ENCODE peak calls at places on chromosomes 2 and 18, in five cellular contexts. One of them, this sample, is unnamed.

GRCh38 chr2:105669384-105669891 is 75.3 kb upstream of the NCK2 start:
- DNase-seq in K562: no peak
- DNase-seq in H1: no peak
- DNase-seq in SK-N-SH: no peak
- DNase-seq in HCT116: no peak
- DNase-seq in this sample: no peak

GRCh38 chr18:512957-513356 is 12.5 kb upstream of the COLEC12 start:
- DNase-seq in K562: no peak
- DNase-seq in HCT116: no peak
- DNase-seq in SK-N-SH: no peak
- DNase-seq in H1: no peak
- DNase-seq in this sample: no peak

GRCh38 chr18:27967938-27968803 is 208.8 kb downstream of the CDH2 start:
- DNase-seq in HCT116: no peak
- DNase-seq in H1: no peak
- DNase-seq in SK-N-SH: no peak
- DNase-seq in K562: no peak
- DNase-seq in this sample: no peak

GRCh38 chr2:230323385-230324106 is 3.4 kb upstream of the SP140L start:
- DNase-seq in K562: peak
- DNase-seq in HCT116: peak
- DNase-seq in SK-N-SH: peak
- DNase-seq in H1: no peak
- DNase-seq in this sample: no peak

GRCh38 chr2:240259924-240260529 is 119.6 kb upstream of the OTOS start:
- DNase-seq in H1: no peak
- DNase-seq in SK-N-SH: no peak
- DNase-seq in HCT116: no peak
- DNase-seq in K562: no peak
- DNase-seq in this sample: no peak

GRCh38 chr2:148042219-148042618 is 21.3 kb downstream of the MBD5 start:
- DNase-seq in K562: no peak
- DNase-seq in SK-N-SH: no peak
- DNase-seq in HCT116: no peak
- DNase-seq in H1: no peak
- DNase-seq in this sample: no peak

GRCh38 chr2:102736174-102736606 is 25.6 kb upstream of the TMEM182 start:
- DNase-seq in H1: no peak
- DNase-seq in HCT116: no peak
- DNase-seq in SK-N-SH: peak
- DNase-seq in K562: peak
- DNase-seq in this sample: peak

GRCh38 chr2:238929242-238930081 is 81.6 kb downstream of the TWIST2 start:
- DNase-seq in HCT116: no peak
- DNase-seq in H1: no peak
- DNase-seq in SK-N-SH: no peak
- DNase-seq in K562: no peak
- DNase-seq in this sample: no peak

GRCh38 chr2:206616141-206616540 is 26.1 kb upstream of the FAM237A start:
- DNase-seq in SK-N-SH: no peak
- DNase-seq in HCT116: no peak
- DNase-seq in K562: no peak
- DNase-seq in H1: no peak
- DNase-seq in this sample: no peak

GRCh38 chr2:235171511-235172130 is 219.8 kb downstream of the SH3BP4 start:
- DNase-seq in H1: no peak
- DNase-seq in HCT116: no peak
- DNase-seq in K562: no peak
- DNase-seq in SK-N-SH: peak
- DNase-seq in this sample: no peak

GRCh38 chr2:175309799-175310198 is 128.3 kb upstream of the ATP5MC3 start:
- DNase-seq in K562: peak
- DNase-seq in SK-N-SH: peak
- DNase-seq in H1: peak
- DNase-seq in HCT116: peak
- DNase-seq in this sample: peak

GRCh38 chr2:174614261-174614660 is 16.7 kb upstream of the WIPF1 start:
- DNase-seq in H1: no peak
- DNase-seq in SK-N-SH: no peak
- DNase-seq in K562: no peak
- DNase-seq in HCT116: no peak
- DNase-seq in this sample: peak

GRCh38 chr2:28461056-28461455 is 34.8 kb upstream of the PLB1 start:
- DNase-seq in SK-N-SH: no peak
- DNase-seq in HCT116: no peak
- DNase-seq in K562: no peak
- DNase-seq in H1: no peak
- DNase-seq in this sample: no peak

GRCh38 chr2:173397539-173397938 is 42.9 kb downstream of the CDCA7 start:
- DNase-seq in HCT116: peak
- DNase-seq in K562: no peak
- DNase-seq in SK-N-SH: no peak
- DNase-seq in H1: no peak
- DNase-seq in this sample: peak

GRCh38 chr2:7012141-7012809 is 95.1 kb downstream of the RNF144A start:
- DNase-seq in SK-N-SH: no peak
- DNase-seq in HCT116: no peak
- DNase-seq in H1: no peak
- DNase-seq in K562: no peak
- DNase-seq in this sample: no peak

GRCh38 chr2:39431592-39432316 is 5.3 kb downstream of the MAP4K3 start:
- DNase-seq in K562: no peak
- DNase-seq in SK-N-SH: no peak
- DNase-seq in H1: no peak
- DNase-seq in HCT116: no peak
- DNase-seq in this sample: no peak

GRCh38 chr2:17536416-17536815 is 4.1 kb upstream of the VSNL1 start:
- DNase-seq in HCT116: no peak
- DNase-seq in H1: no peak
- DNase-seq in K562: no peak
- DNase-seq in SK-N-SH: no peak
- DNase-seq in this sample: no peak

GRCh38 chr2:74708883-74709282 is 54.8 kb downstream of the SEMA4F start:
- DNase-seq in SK-N-SH: no peak
- DNase-seq in HCT116: no peak
- DNase-seq in H1: no peak
- DNase-seq in K562: no peak
- DNase-seq in this sample: no peak

GRCh38 chr2:96145028-96145939 is at the start of gene DUSP2:
- DNase-seq in SK-N-SH: no peak
- DNase-seq in K562: no peak
- DNase-seq in HCT116: peak
- DNase-seq in H1: no peak
- DNase-seq in this sample: peak

GRCh38 chr2:16773080-16773713 is 107.6 kb upstream of the CYRIA start:
- DNase-seq in HCT116: peak
- DNase-seq in H1: no peak
- DNase-seq in SK-N-SH: peak
- DNase-seq in K562: peak
- DNase-seq in this sample: peak

GRCh38 chr18:23716516-23716915 is 27.3 kb downstream of the LAMA3 start:
- DNase-seq in SK-N-SH: no peak
- DNase-seq in HCT116: no peak
- DNase-seq in K562: no peak
- DNase-seq in H1: peak
- DNase-seq in this sample: no peak

GRCh38 chr18:6929370-6930102 is 188.1 kb downstream of the LAMA1 start:
- DNase-seq in HCT116: no peak
- DNase-seq in SK-N-SH: no peak
- DNase-seq in K562: peak
- DNase-seq in H1: no peak
- DNase-seq in this sample: no peak

GRCh38 chr18:136433-136832 is 21.9 kb upstream of the USP14 start:
- DNase-seq in K562: peak
- DNase-seq in HCT116: no peak
- DNase-seq in SK-N-SH: peak
- DNase-seq in H1: no peak
- DNase-seq in this sample: no peak

GRCh38 chr2:67479256-67479655 is 82.1 kb downstream of the ETAA1 start:
- DNase-seq in K562: no peak
- DNase-seq in SK-N-SH: no peak
- DNase-seq in HCT116: no peak
- DNase-seq in H1: no peak
- DNase-seq in this sample: no peak

GRCh38 chr2:38274286-38275276 is 102.5 kb downstream of the ATL2 start:
- DNase-seq in HCT116: peak
- DNase-seq in SK-N-SH: peak
- DNase-seq in K562: peak
- DNase-seq in H1: no peak
- DNase-seq in this sample: peak
- TF ChIP-seq JUND in HCT116: no peak
- TF ChIP-seq JUND in SK-N-SH: no peak
- TF ChIP-seq JUND in K562: no peak
- TF ChIP-seq JUND in H1: no peak
- TF ChIP-seq JUND in this sample: no peak

GRCh38 chr2:217222511-217222910 is 362.6 kb upstream of the TNP1 start:
- DNase-seq in K562: no peak
- DNase-seq in SK-N-SH: no peak
- DNase-seq in H1: no peak
- DNase-seq in HCT116: no peak
- DNase-seq in this sample: no peak

GRCh38 chr2:217219141-217219505 is 359.3 kb upstream of the TNP1 start:
- DNase-seq in HCT116: no peak
- DNase-seq in H1: no peak
- DNase-seq in SK-N-SH: no peak
- DNase-seq in K562: no peak
- DNase-seq in this sample: no peak

GRCh38 chr2:217220228-217221013 is 360.6 kb upstream of the TNP1 start:
- DNase-seq in SK-N-SH: no peak
- DNase-seq in K562: no peak
- DNase-seq in HCT116: no peak
- DNase-seq in H1: no peak
- DNase-seq in this sample: no peak

GRCh38 chr2:217225596-217225995 is 365.7 kb upstream of the TNP1 start:
- DNase-seq in HCT116: no peak
- DNase-seq in K562: no peak
- DNase-seq in H1: no peak
- DNase-seq in SK-N-SH: no peak
- DNase-seq in this sample: no peak

DNA sequence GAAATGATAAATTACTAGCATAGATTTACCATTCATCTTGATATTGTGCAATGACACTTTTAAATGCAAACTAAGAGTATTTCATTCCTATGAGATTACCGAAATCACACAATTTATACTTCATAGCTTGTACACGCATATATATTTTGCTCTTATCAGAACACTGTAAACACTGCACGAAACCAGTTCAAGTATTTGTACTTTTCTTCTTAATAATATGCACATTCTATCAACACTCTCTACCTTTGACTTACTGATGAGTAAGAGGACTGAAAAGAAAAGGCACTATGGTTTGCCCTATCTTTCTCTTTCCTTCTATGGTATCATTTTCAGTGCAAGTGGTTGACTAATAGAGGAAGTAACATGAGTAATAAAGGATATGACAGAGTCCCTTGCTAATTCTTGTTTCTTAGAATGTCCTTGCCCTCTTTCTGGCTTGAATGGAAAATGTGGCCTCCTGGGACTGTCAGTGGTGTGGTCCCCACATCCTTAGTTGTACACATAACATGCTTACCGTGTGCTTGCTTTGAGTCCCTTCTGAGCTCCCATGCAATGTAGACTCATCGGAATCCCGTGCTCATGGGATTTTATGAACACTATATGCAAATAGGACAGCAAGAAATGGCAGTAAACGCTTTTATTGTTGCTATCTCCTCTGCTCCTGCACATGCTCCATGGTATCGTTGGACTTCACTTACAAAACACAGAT is 363.5 kb upstream of the TNP1 start:
- DNase-seq in H1: no peak
- DNase-seq in SK-N-SH: no peak
- DNase-seq in K562: no peak
- DNase-seq in HCT116: no peak
- DNase-seq in this sample: no peak
- TF ChIP-seq JUND in H1: no peak
- TF ChIP-seq JUND in SK-N-SH: peak
- TF ChIP-seq JUND in K562: peak
- TF ChIP-seq JUND in HCT116: peak
- TF ChIP-seq JUND in this sample: no peak

DNA sequence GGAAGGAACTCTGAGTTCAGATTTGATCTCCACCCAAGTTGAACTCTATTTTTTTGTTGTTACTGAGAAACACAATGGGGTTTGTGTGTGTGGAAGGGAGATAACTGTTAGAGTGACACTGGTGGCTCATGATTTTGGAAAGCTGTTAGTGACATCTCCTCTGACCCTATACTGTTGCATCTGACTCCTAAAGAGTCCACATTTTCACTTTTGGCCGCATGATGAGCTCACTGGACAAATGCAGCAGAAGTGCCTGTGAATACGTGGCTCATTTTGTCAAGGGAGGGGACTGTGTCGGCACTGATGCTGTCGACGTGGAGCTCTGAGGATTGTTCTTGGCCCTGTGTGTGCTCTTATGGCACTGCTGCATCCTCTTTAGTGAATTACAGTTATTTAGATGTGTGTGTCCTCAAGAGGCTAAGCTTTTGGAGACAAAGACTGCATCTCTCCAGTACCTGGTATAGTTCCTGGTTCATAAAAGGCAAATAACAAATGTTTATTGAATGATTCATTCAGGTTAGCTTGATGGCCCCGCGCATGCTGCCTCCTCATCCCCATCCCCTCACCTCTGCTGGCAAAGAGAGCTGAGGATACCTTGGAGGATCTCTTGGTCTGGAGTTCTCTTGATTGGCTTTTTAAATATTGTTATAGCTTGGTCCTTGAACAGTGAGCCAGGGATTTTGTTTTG is 135.4 kb downstream of the PHLPP1 start:
- DNase-seq in K562: peak
- DNase-seq in HCT116: no peak
- DNase-seq in H1: no peak
- DNase-seq in SK-N-SH: no peak
- DNase-seq in this sample: no peak
- TF ChIP-seq JUND in K562: peak
- TF ChIP-seq JUND in HCT116: no peak
- TF ChIP-seq JUND in H1: no peak
- TF ChIP-seq JUND in SK-N-SH: no peak
- TF ChIP-seq JUND in this sample: no peak

GRCh38 chr18:9109523-9109922 is 7.0 kb downstream of the NDUFV2 start:
- DNase-seq in K562: no peak
- DNase-seq in SK-N-SH: no peak
- DNase-seq in HCT116: no peak
- DNase-seq in H1: no peak
- DNase-seq in this sample: no peak
- TF ChIP-seq JUND in K562: no peak
- TF ChIP-seq JUND in SK-N-SH: peak
- TF ChIP-seq JUND in HCT116: no peak
- TF ChIP-seq JUND in H1: no peak
- TF ChIP-seq JUND in this sample: no peak

DNA sequence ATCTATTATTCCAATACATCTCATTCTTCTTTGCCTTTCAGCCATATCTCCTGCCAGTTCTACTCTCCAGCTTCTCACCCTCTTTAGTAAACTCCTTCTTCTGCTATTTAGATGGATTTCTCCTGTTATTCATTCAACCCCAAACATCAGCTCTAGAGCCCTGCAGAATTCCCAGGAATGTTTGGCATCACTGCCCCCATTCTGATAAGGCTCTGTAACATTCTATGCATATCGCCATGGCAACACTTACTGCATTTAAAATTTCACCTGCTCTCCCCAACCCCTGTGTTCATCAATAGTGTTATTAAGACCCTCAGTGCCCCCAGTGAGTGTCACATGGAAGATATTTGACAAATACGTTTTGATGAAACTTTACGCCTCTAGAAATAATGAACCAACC is 28.6 kb downstream of the LRATD1 start:
- DNase-seq in K562: no peak
- DNase-seq in HCT116: no peak
- DNase-seq in SK-N-SH: no peak
- DNase-seq in H1: no peak
- DNase-seq in this sample: no peak
- TF ChIP-seq JUND in K562: no peak
- TF ChIP-seq JUND in HCT116: no peak
- TF ChIP-seq JUND in SK-N-SH: no peak
- TF ChIP-seq JUND in H1: no peak
- TF ChIP-seq JUND in this sample: no peak